ENCODE peak calls at places on chromosomes 1 and 21, in six cellular contexts. K, J, L, X, S and I are unnamed samples.
A peak's percentile ranks its signal among the peaks of the same experiment; 100 is the strongest.

GRCh38 chr1:102853701-102854187 is 254.6 kb downstream of the COL11A1 start:
- ATAC-seq in K (no peak), J (no peak), L (no peak), X (no peak), S (no peak), I (no peak)

GRCh38 chr1:204350857-204351573 is 8.7 kb downstream of the PLEKHA6 start:
- ATAC-seq in K (no peak), J (no peak), L (no peak), X (peak; percentile 89), S (peak; percentile 56), I (peak; percentile 66)

GRCh38 chr1:25255711-25256577 is 8.7 kb upstream of the RSRP1 start:
- ATAC-seq in K (no peak), J (no peak), L (no peak), X (no peak), S (no peak), I (no peak)

GRCh38 chr1:29800522-29800956 is 564.2 kb downstream of the PTPRU start:
- ATAC-seq in K (no peak), J (no peak), L (no peak), X (no peak), S (no peak), I (no peak)

GRCh38 chr1:115448282-115449044 is 110.4 kb upstream of the NGF start:
- ATAC-seq in K (peak; percentile 90), J (no peak), L (no peak), X (no peak), S (no peak), I (no peak)

GRCh38 chr1:61081637-61082335 is 575 bp upstream of the NFIA start:
- ATAC-seq in K (peak; percentile 3), J (peak; percentile 68), L (no peak), X (peak; percentile 18), S (no peak), I (peak; percentile 6)

GRCh38 chr1:230587056-230587455 is 55.2 kb upstream of the COG2 start:
- ATAC-seq in K (no peak), J (no peak), L (no peak), X (no peak), S (no peak), I (no peak)

GRCh38 chr1:172145231-172145651 is 275.2 kb upstream of the C1orf105 start:
- ATAC-seq in K (no peak), J (no peak), L (no peak), X (peak; percentile 6), S (no peak), I (peak; percentile 11)

GRCh38 chr1:68087184-68087583 is 36.8 kb upstream of the DIRAS3 start:
- ATAC-seq in K (no peak), J (no peak), L (no peak), X (no peak), S (no peak), I (no peak)

GRCh38 chr1:85417017-85417416 is 47.9 kb downstream of the DDAH1 start:
- ATAC-seq in K (no peak), J (peak; percentile 33), L (no peak), X (no peak), S (no peak), I (no peak)

GRCh38 chr1:38745476-38746410 is 113.8 kb downstream of the RRAGC start:
- ATAC-seq in K (no peak), J (no peak), L (no peak), X (no peak), S (no peak), I (no peak)

GRCh38 chr1:62198069-62198780 is 3.6 kb downstream of the L1TD1 start:
- ATAC-seq in K (no peak), J (no peak), L (no peak), X (no peak), S (no peak), I (no peak)

GRCh38 chr1:35448344-35448801 is 108.8 kb downstream of the KIAA0319L start:
- ATAC-seq in K (peak; percentile 75), J (no peak), L (no peak), X (peak; percentile 67), S (peak; percentile 82), I (peak; percentile 28)

GRCh38 chr21:31531967-31532366 is 127.5 kb upstream of the SOD1 start:
- ATAC-seq in K (peak; percentile 39), J (no peak), L (no peak), X (no peak), S (no peak), I (no peak)

GRCh38 chr21:31536138-31536537 is 123.4 kb upstream of the SOD1 start:
- ATAC-seq in K (no peak), J (no peak), L (peak; percentile 35), X (no peak), S (no peak), I (no peak)

GRCh38 chr21:31529406-31529805 is 130.1 kb upstream of the SOD1 start:
- ATAC-seq in K (no peak), J (no peak), L (no peak), X (no peak), S (no peak), I (no peak)

GRCh38 chr21:31530364-31530763 is 129.1 kb upstream of the SOD1 start:
- ATAC-seq in K (no peak), J (no peak), L (no peak), X (no peak), S (no peak), I (no peak)

DNA sequence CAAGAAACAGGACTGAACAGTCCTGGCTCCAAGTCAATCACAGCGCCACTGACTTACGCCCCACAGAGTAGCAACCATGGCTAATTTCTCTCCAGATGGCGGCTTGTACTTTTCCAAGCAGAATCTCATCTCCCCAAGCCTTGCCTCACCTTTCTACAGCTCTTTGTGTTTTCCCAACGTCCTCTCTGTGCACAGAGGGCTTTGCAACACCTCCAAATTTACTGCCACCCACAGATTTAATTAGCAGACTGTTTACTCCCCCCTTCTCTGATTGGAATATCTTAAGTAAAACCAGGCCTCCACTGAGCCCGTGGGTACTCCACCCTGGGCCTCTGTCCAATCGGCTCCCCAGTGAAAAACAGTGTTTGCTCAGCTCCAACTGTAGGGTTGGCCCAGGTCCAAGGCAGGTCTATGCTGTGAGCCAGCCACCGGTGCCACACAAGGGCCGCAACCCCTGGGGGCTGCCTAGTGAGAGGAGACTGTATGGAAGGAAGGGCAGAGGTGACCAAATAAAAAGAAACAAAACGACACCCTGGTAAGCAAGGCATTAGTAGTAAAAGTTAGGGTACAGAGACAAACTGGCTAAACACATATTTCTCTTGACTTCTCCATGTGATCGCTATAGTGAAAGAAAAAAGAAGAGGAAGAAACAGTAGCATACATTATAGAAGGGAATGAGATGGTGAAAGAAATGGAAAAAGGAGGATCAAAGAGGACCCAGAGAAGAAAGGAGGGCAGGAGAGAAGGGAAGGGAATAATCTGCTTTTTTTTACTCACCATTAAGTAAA is 128.4 kb upstream of the SOD1 start:
- ATAC-seq in K (peak; percentile 54), J (no peak), L (no peak), X (no peak), S (no peak), I (no peak)
- TF ChIP-seq POLR2A in K (no peak), J (no peak), L (no peak), X (no peak), S (no peak), I (no peak)

DNA sequence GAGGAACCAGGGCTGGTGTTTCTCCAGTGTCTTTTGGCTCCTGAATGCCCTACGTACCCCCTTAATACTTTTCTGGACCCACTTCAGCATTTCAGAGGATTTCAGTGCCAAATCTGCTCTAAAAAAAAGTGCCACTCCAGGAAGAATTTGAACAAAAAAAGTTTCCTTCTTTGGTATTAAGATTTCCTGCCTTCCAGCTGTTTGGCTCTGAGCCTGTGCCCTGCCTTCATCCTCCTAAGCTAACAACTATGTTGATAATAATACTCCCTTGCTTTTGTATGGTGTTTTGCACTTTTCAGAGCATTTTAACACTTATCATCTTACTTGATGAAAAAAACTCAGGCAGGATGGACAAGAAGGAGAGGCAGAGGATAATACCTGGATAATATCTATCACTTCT is 11.0 kb upstream of the RIMS3 start:
- ATAC-seq in K (no peak), J (no peak), L (no peak), X (no peak), S (no peak), I (no peak)
- H3K9me3 ChIP-seq in K (no peaks in the 10 kb centered on the region), J (no peaks in the 10 kb centered on the region), L (no peaks in the 10 kb centered on the region), X (no peaks in the 10 kb centered on the region), S (no peaks in the 10 kb centered on the region), I (no peaks in the 10 kb centered on the region)

DNA sequence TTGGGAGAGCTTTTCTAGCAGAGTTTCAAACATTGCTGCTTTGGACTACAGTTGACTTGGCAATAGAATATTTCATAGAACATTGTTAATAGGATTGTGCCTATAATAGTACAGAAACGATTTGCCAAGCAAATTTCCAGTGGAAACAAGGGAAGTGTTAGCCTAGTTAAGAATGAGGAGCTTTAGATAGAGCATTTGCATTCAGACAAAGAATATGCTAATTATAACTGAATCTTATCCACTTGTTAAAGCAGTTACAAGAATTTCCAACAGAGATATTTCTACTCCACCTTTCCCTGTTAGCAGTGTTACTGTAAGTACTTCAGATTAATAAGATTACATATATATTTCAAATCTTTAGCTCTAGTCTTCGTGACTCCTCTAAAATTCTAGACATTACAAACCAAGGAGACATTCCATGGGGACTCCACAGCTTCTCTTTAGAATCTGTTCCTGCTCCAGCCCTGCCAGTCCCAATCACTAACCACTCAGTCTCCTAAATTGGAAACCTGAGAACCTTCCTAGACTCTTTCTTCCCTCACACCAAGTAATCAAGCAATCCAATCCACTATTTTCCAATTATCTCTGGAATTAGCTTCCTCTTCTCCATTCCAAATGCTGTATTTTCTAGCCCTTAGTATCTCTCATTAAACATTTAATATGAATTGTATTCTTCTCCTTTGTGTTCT is 141.8 kb upstream of the PBX1 start:
- ATAC-seq in K (no peak), J (no peak), L (no peak), X (no peak), S (no peak), I (no peak)
- TF ChIP-seq POLR2A in K (no peak), J (no peak), L (no peak), X (no peak), S (no peak), I (no peak)

GRCh38 chr1:49160677-49161076 is 384.0 kb upstream of the BEND5 start:
- ATAC-seq in K (no peak), J (no peak), L (no peak), X (no peak), S (no peak), I (no peak)
- H3K9me3 ChIP-seq in K (no peaks in the 10 kb centered on the region), J (no peaks in the 10 kb centered on the region), L (no peaks in the 10 kb centered on the region), X (peaks cover 7% of the 10 kb centered on the region), S (no peaks in the 10 kb centered on the region), I (no peaks in the 10 kb centered on the region)

DNA sequence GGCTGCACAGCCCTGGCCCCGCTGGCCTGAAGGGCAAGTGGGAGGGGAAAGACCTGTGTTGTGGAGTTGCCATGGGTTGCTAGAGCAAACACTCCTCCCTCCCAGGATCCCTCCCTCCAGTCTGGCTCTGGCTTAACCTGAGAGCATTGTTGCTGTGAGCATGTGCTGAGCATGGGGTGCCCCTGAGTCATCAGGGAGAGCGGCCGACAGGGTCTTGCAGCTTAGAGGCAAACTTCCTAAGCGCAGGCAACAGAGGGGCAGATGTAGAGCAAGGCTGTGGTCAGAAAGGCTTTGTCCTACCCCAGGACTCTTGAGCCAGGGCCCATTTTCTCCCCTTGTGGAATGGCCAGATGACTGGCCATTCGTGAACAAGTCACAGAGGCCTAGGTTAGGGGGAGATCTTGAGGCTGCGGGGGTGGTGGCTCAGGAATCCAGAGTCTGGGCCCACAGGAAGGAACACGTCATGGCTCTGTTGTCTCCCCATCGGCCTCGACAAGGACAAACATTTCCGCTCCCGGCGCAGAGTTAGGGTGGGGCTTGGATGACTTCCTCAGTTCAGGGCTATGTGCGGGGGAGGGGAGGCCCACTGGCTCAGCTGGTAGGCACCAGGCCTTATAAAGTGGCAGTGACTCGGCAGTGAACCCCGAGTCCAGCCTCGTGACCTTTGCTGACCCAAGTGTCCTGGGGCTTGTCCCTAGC is 362 bp upstream of the DYNLT4 start:
- ATAC-seq in K (peak; percentile 82), J (peak; percentile 80), L (peak; percentile 64), X (peak; percentile 73), S (peak; percentile 91), I (peak; percentile 89)
- TF ChIP-seq POLR2A in K (no peak), J (no peak), L (no peak), X (peak; percentile 78), S (peak; percentile 63), I (peak; percentile 33)